ENCODE peak calls at places on chromosomes 12 and 14, in seven cellular contexts. One of them, this sample, is unnamed.

GRCh38 chr12:92619026-92619425 is 83.8 kb upstream of the PLEKHG7 start:
- DNase-seq in left ventricle myocardium inferior: no peak
- DNase-seq in activated T-helper 1 cell treated with Interleukin-2 at 50 U/mL for 16 hours: no peak
- DNase-seq in psoas muscle: no peak
- DNase-seq in AG10803: no peak
- DNase-seq in NCI-H1930: no peak
- DNase-seq in GOT3: no peak
- DNase-seq in this sample: peak; percentile 30

GRCh38 chr14:20455355-20456300 is 602 bp downstream of the APEX1 start:
- DNase-seq in left ventricle myocardium inferior: no peak
- DNase-seq in activated T-helper 1 cell treated with Interleukin-2 at 50 U/mL for 16 hours: no peak
- DNase-seq in AG10803: peak; percentile 81
- DNase-seq in NCI-H1930: no peak
- DNase-seq in GOT3: no peak
- DNase-seq in psoas muscle: no peak
- DNase-seq in this sample: peak; percentile 84

GRCh38 chr12:67280088-67280487 is 10.9 kb downstream of the CAND1 start:
- DNase-seq in GOT3: no peak
- DNase-seq in left ventricle myocardium inferior: no peak
- DNase-seq in psoas muscle: no peak
- DNase-seq in NCI-H1930: no peak
- DNase-seq in AG10803: no peak
- DNase-seq in activated T-helper 1 cell treated with Interleukin-2 at 50 U/mL for 16 hours: no peak
- DNase-seq in this sample: no peak

GRCh38 chr14:31435276-31435675 is 14.9 kb upstream of the HEATR5A start:
- DNase-seq in psoas muscle: no peak
- DNase-seq in activated T-helper 1 cell treated with Interleukin-2 at 50 U/mL for 16 hours: no peak
- DNase-seq in NCI-H1930: no peak
- DNase-seq in AG10803: peak; percentile 95
- DNase-seq in left ventricle myocardium inferior: no peak
- DNase-seq in GOT3: no peak
- DNase-seq in this sample: no peak

GRCh38 chr12:106227641-106228319 is 20.0 kb downstream of the CKAP4 start:
- DNase-seq in GOT3: no peak
- DNase-seq in AG10803: peak; percentile 52
- DNase-seq in NCI-H1930: no peak
- DNase-seq in left ventricle myocardium inferior: no peak
- DNase-seq in activated T-helper 1 cell treated with Interleukin-2 at 50 U/mL for 16 hours: peak; percentile 36
- DNase-seq in psoas muscle: no peak
- DNase-seq in this sample: peak; percentile 97

GRCh38 chr12:69838086-69838440 is 13.0 kb downstream of the MYRFL start:
- DNase-seq in left ventricle myocardium inferior: no peak
- DNase-seq in activated T-helper 1 cell treated with Interleukin-2 at 50 U/mL for 16 hours: no peak
- DNase-seq in AG10803: no peak
- DNase-seq in psoas muscle: no peak
- DNase-seq in NCI-H1930: no peak
- DNase-seq in GOT3: no peak
- DNase-seq in this sample: no peak

GRCh38 chr14:23409966-23410635 is 2.0 kb upstream of the MYH6 start:
- DNase-seq in psoas muscle: peak; percentile 86
- DNase-seq in NCI-H1930: no peak
- DNase-seq in AG10803: no peak
- DNase-seq in activated T-helper 1 cell treated with Interleukin-2 at 50 U/mL for 16 hours: no peak
- DNase-seq in left ventricle myocardium inferior: peak; percentile 71
- DNase-seq in GOT3: no peak
- DNase-seq in this sample: no peak

GRCh38 chr12:91215940-91216454 is 33.4 kb upstream of the DCN start:
- DNase-seq in AG10803: peak; percentile 70
- DNase-seq in GOT3: no peak
- DNase-seq in left ventricle myocardium inferior: no peak
- DNase-seq in activated T-helper 1 cell treated with Interleukin-2 at 50 U/mL for 16 hours: no peak
- DNase-seq in NCI-H1930: no peak
- DNase-seq in psoas muscle: no peak
- DNase-seq in this sample: no peak

GRCh38 chr12:83826112-83826511 is 1086.5 kb downstream of the SLC6A15 start:
- DNase-seq in activated T-helper 1 cell treated with Interleukin-2 at 50 U/mL for 16 hours: no peak
- DNase-seq in left ventricle myocardium inferior: no peak
- DNase-seq in psoas muscle: no peak
- DNase-seq in AG10803: peak; percentile 30
- DNase-seq in NCI-H1930: no peak
- DNase-seq in GOT3: no peak
- DNase-seq in this sample: peak; percentile 52

This sample was measured in MCF 10A.